ENCODE peak calls at places on chromosomes 2 and 18, in seven cellular contexts. One of them, this sample, is unnamed.

GRCh38 chr2:149662556-149662955 is 75.0 kb upstream of the MMADHC start:
- DNase-seq in HFF-Myc: no peak
- DNase-seq in lower leg skin: no peak
- DNase-seq in amniotic stem cell: no peak
- DNase-seq in GM13977: no peak
- DNase-seq in activated CD4-positive, alpha-beta T cell treated with anti-CD3 and anti-CD28 coated beads, Interleukin-2, amount 50 U/mL, for 1 hour: no peak
- DNase-seq in NCI-H1694 treated with DMSO at 0.1 percent for 48 hours: no peak
- DNase-seq in this sample: no peak

GRCh38 chr2:42566006-42566405 is 2.4 kb upstream of the MTA3 start:
- DNase-seq in activated CD4-positive, alpha-beta T cell treated with anti-CD3 and anti-CD28 coated beads, Interleukin-2, amount 50 U/mL, for 1 hour: no peak
- DNase-seq in NCI-H1694 treated with DMSO at 0.1 percent for 48 hours: no peak
- DNase-seq in lower leg skin: peak
- DNase-seq in GM13977: no peak
- DNase-seq in HFF-Myc: no peak
- DNase-seq in amniotic stem cell: no peak
- DNase-seq in this sample: no peak

GRCh38 chr2:30252723-30253688 is 21.7 kb downstream of the LBH start:
- DNase-seq in amniotic stem cell: peak
- DNase-seq in HFF-Myc: no peak
- DNase-seq in NCI-H1694 treated with DMSO at 0.1 percent for 48 hours: no peak
- DNase-seq in activated CD4-positive, alpha-beta T cell treated with anti-CD3 and anti-CD28 coated beads, Interleukin-2, amount 50 U/mL, for 1 hour: peak
- DNase-seq in lower leg skin: peak
- DNase-seq in GM13977: no peak
- DNase-seq in this sample: peak

GRCh38 chr2:144449028-144449406 is 70.9 kb downstream of the ZEB2 start:
- DNase-seq in GM13977: no peak
- DNase-seq in amniotic stem cell: no peak
- DNase-seq in activated CD4-positive, alpha-beta T cell treated with anti-CD3 and anti-CD28 coated beads, Interleukin-2, amount 50 U/mL, for 1 hour: no peak
- DNase-seq in HFF-Myc: no peak
- DNase-seq in NCI-H1694 treated with DMSO at 0.1 percent for 48 hours: no peak
- DNase-seq in lower leg skin: no peak
- DNase-seq in this sample: peak

GRCh38 chr2:229738024-229738625 is 23.8 kb upstream of the DNER start:
- DNase-seq in activated CD4-positive, alpha-beta T cell treated with anti-CD3 and anti-CD28 coated beads, Interleukin-2, amount 50 U/mL, for 1 hour: no peak
- DNase-seq in amniotic stem cell: no peak
- DNase-seq in lower leg skin: no peak
- DNase-seq in GM13977: no peak
- DNase-seq in NCI-H1694 treated with DMSO at 0.1 percent for 48 hours: no peak
- DNase-seq in HFF-Myc: no peak
- DNase-seq in this sample: no peak

GRCh38 chr2:171702781-171703556 is 15.7 kb downstream of the DYNC1I2 start:
- DNase-seq in HFF-Myc: no peak
- DNase-seq in GM13977: no peak
- DNase-seq in NCI-H1694 treated with DMSO at 0.1 percent for 48 hours: no peak
- DNase-seq in lower leg skin: no peak
- DNase-seq in amniotic stem cell: no peak
- DNase-seq in activated CD4-positive, alpha-beta T cell treated with anti-CD3 and anti-CD28 coated beads, Interleukin-2, amount 50 U/mL, for 1 hour: no peak
- DNase-seq in this sample: no peak

GRCh38 chr18:36066001-36066400 is 1.4 kb downstream of the RPRD1A start:
- DNase-seq in HFF-Myc: no peak
- DNase-seq in GM13977: no peak
- DNase-seq in lower leg skin: no peak
- DNase-seq in NCI-H1694 treated with DMSO at 0.1 percent for 48 hours: peak
- DNase-seq in activated CD4-positive, alpha-beta T cell treated with anti-CD3 and anti-CD28 coated beads, Interleukin-2, amount 50 U/mL, for 1 hour: no peak
- DNase-seq in amniotic stem cell: no peak
- DNase-seq in this sample: no peak

GRCh38 chr2:130896813-130897212 is 60.1 kb downstream of the ARHGEF4 start:
- DNase-seq in HFF-Myc: no peak
- DNase-seq in amniotic stem cell: no peak
- DNase-seq in activated CD4-positive, alpha-beta T cell treated with anti-CD3 and anti-CD28 coated beads, Interleukin-2, amount 50 U/mL, for 1 hour: no peak
- DNase-seq in NCI-H1694 treated with DMSO at 0.1 percent for 48 hours: no peak
- DNase-seq in GM13977: no peak
- DNase-seq in lower leg skin: no peak
- DNase-seq in this sample: no peak

GRCh38 chr18:59820663-59821062 is 79.1 kb upstream of the PMAIP1 start:
- DNase-seq in activated CD4-positive, alpha-beta T cell treated with anti-CD3 and anti-CD28 coated beads, Interleukin-2, amount 50 U/mL, for 1 hour: no peak
- DNase-seq in HFF-Myc: peak
- DNase-seq in GM13977: no peak
- DNase-seq in NCI-H1694 treated with DMSO at 0.1 percent for 48 hours: no peak
- DNase-seq in amniotic stem cell: no peak
- DNase-seq in lower leg skin: no peak
- DNase-seq in this sample: no peak

GRCh38 chr2:39547811-39548719 is 111.0 kb upstream of the MAP4K3 start:
- DNase-seq in lower leg skin: no peak
- DNase-seq in amniotic stem cell: no peak
- DNase-seq in GM13977: no peak
- DNase-seq in NCI-H1694 treated with DMSO at 0.1 percent for 48 hours: no peak
- DNase-seq in HFF-Myc: no peak
- DNase-seq in activated CD4-positive, alpha-beta T cell treated with anti-CD3 and anti-CD28 coated beads, Interleukin-2, amount 50 U/mL, for 1 hour: no peak
- DNase-seq in this sample: no peak

GRCh38 chr18:33923980-33924379 is 300.7 kb downstream of the NOL4 start:
- DNase-seq in lower leg skin: no peak
- DNase-seq in activated CD4-positive, alpha-beta T cell treated with anti-CD3 and anti-CD28 coated beads, Interleukin-2, amount 50 U/mL, for 1 hour: no peak
- DNase-seq in amniotic stem cell: no peak
- DNase-seq in HFF-Myc: no peak
- DNase-seq in NCI-H1694 treated with DMSO at 0.1 percent for 48 hours: no peak
- DNase-seq in GM13977: no peak
- DNase-seq in this sample: no peak

GRCh38 chr2:38581193-38582147 is 21.3 kb downstream of the HNRNPLL start:
- DNase-seq in amniotic stem cell: peak
- DNase-seq in HFF-Myc: peak
- DNase-seq in NCI-H1694 treated with DMSO at 0.1 percent for 48 hours: peak
- DNase-seq in activated CD4-positive, alpha-beta T cell treated with anti-CD3 and anti-CD28 coated beads, Interleukin-2, amount 50 U/mL, for 1 hour: no peak
- DNase-seq in lower leg skin: no peak
- DNase-seq in GM13977: peak
- DNase-seq in this sample: peak

GRCh38 chr18:48609820-48610815 is 71.3 kb downstream of the CTIF start:
- DNase-seq in activated CD4-positive, alpha-beta T cell treated with anti-CD3 and anti-CD28 coated beads, Interleukin-2, amount 50 U/mL, for 1 hour: no peak
- DNase-seq in amniotic stem cell: peak
- DNase-seq in lower leg skin: no peak
- DNase-seq in NCI-H1694 treated with DMSO at 0.1 percent for 48 hours: no peak
- DNase-seq in GM13977: no peak
- DNase-seq in HFF-Myc: no peak
- DNase-seq in this sample: no peak

GRCh38 chr18:34122724-34123334 is 101.9 kb downstream of the NOL4 start:
- DNase-seq in lower leg skin: no peak
- DNase-seq in NCI-H1694 treated with DMSO at 0.1 percent for 48 hours: peak
- DNase-seq in HFF-Myc: peak
- DNase-seq in activated CD4-positive, alpha-beta T cell treated with anti-CD3 and anti-CD28 coated beads, Interleukin-2, amount 50 U/mL, for 1 hour: no peak
- DNase-seq in GM13977: peak
- DNase-seq in amniotic stem cell: peak
- DNase-seq in this sample: peak

This sample was measured in GM10248.